ENCODE peak calls at places on chromosomes 7 and 10, in six cellular contexts. J is posterior vena cava; I is KBM-7; V is frontal cortex; H is Caco-2; C is activated CD4-positive, alpha-beta T cell treated with anti-CD3 and anti-CD28 coated beads for 36 hours. M is an unnamed sample.
A peak's percentile ranks its signal among the peaks of the same experiment; 100 is the strongest.

GRCh38 chr7:157854066-157854891 is 517.5 kb downstream of the DNAJB6 start:
- DNase-seq in J (peak; percentile 93), I (peak; percentile 88), V (no peak), H (no peak), C (no peak), M (peak; percentile 93)

GRCh38 chr10:33777223-33777622 is 442.8 kb upstream of the NRP1 start:
- DNase-seq in J (no peak), I (no peak), V (no peak), H (no peak), C (no peak), M (no peak)

GRCh38 chr7:50685445-50686070 is 97.1 kb downstream of the GRB10 start:
- DNase-seq in J (no peak), I (no peak), V (no peak), H (no peak), C (no peak), M (no peak)

GRCh38 chr7:65731129-65731528 is 141.7 kb upstream of the VKORC1L1 start:
- DNase-seq in J (no peak), I (no peak), V (no peak), H (no peak), C (no peak), M (no peak)

GRCh38 chr10:8402469-8403074 is 348.1 kb downstream of the GATA3 start:
- DNase-seq in J (no peak), I (no peak), V (no peak), H (no peak), C (peak; percentile 69), M (no peak)

GRCh38 chr7:45982912-45983719 is 62.0 kb upstream of the IGFBP3 start:
- DNase-seq in J (no peak), I (no peak), V (no peak), H (no peak), C (no peak), M (no peak)

GRCh38 chr10:100886946-100887345 is 25.8 kb upstream of the SLF2 start:
- DNase-seq in J (no peak), I (no peak), V (no peak), H (no peak), C (no peak), M (no peak)

GRCh38 chr10:117271427-117271826 is 30.5 kb downstream of the SLC18A2 start:
- DNase-seq in J (no peak), I (no peak), V (no peak), H (no peak), C (no peak), M (no peak)

GRCh38 chr10:18149401-18149800 is 9.2 kb downstream of the CACNB2 start:
- DNase-seq in J (no peak), I (no peak), V (no peak), H (no peak), C (no peak), M (no peak)

GRCh38 chr7:132697032-132697431 is 120.8 kb upstream of the PLXNA4 start:
- DNase-seq in J (no peak), I (no peak), V (no peak), H (no peak), C (no peak), M (no peak)

GRCh38 chr10:12835709-12836108 is 165.8 kb downstream of the CCDC3 start:
- DNase-seq in J (no peak), I (no peak), V (no peak), H (no peak), C (no peak), M (peak; percentile 47)

GRCh38 chr7:98400538-98401427 is at the start of gene BAIAP2L1:
- DNase-seq in J (peak; percentile 86), I (peak; percentile 78), V (peak; percentile 55), H (peak; percentile 96), C (peak; percentile 93), M (peak; percentile 93)

GRCh38 chr10:45446858-45447257 is 72.8 kb downstream of the ALOX5 start:
- DNase-seq in J (no peak), I (no peak), V (no peak), H (no peak), C (no peak), M (no peak)

GRCh38 chr7:70229242-70229641 is 631.0 kb downstream of the AUTS2 start:
- DNase-seq in J (no peak), I (no peak), V (no peak), H (no peak), C (no peak), M (no peak)

GRCh38 chr10:103696411-103697145 is 158.8 kb downstream of the SH3PXD2A start:
- DNase-seq in J (peak; percentile 94), I (peak; percentile 47), V (no peak), H (no peak), C (peak; percentile 90), M (peak; percentile 81)

GRCh38 chr10:19930936-19931859 is 115.0 kb downstream of the PLXDC2 start:
- DNase-seq in J (no peak), I (peak; percentile 35), V (no peak), H (no peak), C (no peak), M (no peak)

GRCh38 chr10:51651063-51651462 is 48.3 kb downstream of the CSTF2T start:
- DNase-seq in J (no peak), I (no peak), V (no peak), H (no peak), C (no peak), M (no peak)

GRCh38 chr10:133270773-133271297 is 5.8 kb downstream of the ADAM8 start:
- DNase-seq in J (no peak), I (no peak), V (no peak), H (no peak), C (no peak), M (no peak)

GRCh38 chr7:96131525-96131924 is 190.4 kb downstream of the SLC25A13 start:
- DNase-seq in J (no peak), I (no peak), V (no peak), H (no peak), C (no peak), M (no peak)

GRCh38 chr7:100642534-100642907 is 1.2 kb upstream of the TFR2 start:
- DNase-seq in J (no peak), I (no peak), V (no peak), H (no peak), C (peak; percentile 55), M (peak; percentile 85)

GRCh38 chr10:48429309-48429708 is 122.8 kb downstream of the MAPK8 start:
- DNase-seq in J (no peak), I (no peak), V (no peak), H (no peak), C (no peak), M (no peak)

GRCh38 chr10:79435271-79436065 is 10.0 kb downstream of the ZCCHC24 start:
- DNase-seq in J (peak; percentile 79), I (peak; percentile 38), V (no peak), H (no peak), C (peak; percentile 2), M (peak; percentile 76)

GRCh38 chr7:22443370-22444180 is 56.4 kb downstream of the STEAP1B start:
- DNase-seq in J (no peak), I (peak; percentile 76), V (no peak), H (no peak), C (no peak), M (no peak)

GRCh38 chr7:70669859-70670258 is 462.1 kb upstream of the GALNT17 start:
- DNase-seq in J (no peak), I (no peak), V (no peak), H (no peak), C (no peak), M (no peak)

GRCh38 chr10:43965918-43966570 is 317.4 kb upstream of the ZNF32 start:
- DNase-seq in J (peak; percentile 31), I (no peak), V (no peak), H (no peak), C (no peak), M (peak; percentile 31)

GRCh38 chr10:113959383-113959760 is 84.3 kb upstream of the ADRB1 start:
- DNase-seq in J (no peak), I (no peak), V (no peak), H (no peak), C (no peak), M (no peak)

M was measured in spleen.